ENCODE peak calls at places on chromosomes 2 and 18, in five cellular contexts. B, G, F, U and E are unnamed samples.

GRCh38 chr18:68840554-68841263 is 42.8 kb downstream of the CCDC102B start:
- DNase-seq in U (no peak), F (peak), B (peak), G (no peak), E (no peak)

GRCh38 chr18:34647251-34647650 is 62.8 kb upstream of the DTNA start:
- DNase-seq in U (no peak), B (no peak), F (peak), G (no peak), E (no peak)

GRCh38 chr18:59376351-59376935 is 17.4 kb upstream of the LMAN1 start:
- DNase-seq in F (no peak), B (no peak), U (peak), G (no peak), E (no peak)

GRCh38 chr18:75100832-75101630 is 107.9 kb downstream of the PTGR3 start:
- DNase-seq in U (no peak), B (no peak), G (no peak), F (no peak), E (no peak)

GRCh38 chr18:22952525-22952924 is 19.4 kb downstream of the RBBP8 start:
- DNase-seq in F (no peak), U (no peak), B (no peak), G (no peak), E (no peak)

GRCh38 chr2:27184115-27184514 is 27.7 kb upstream of the ATRAID start:
- DNase-seq in B (no peak), F (no peak), G (no peak), U (no peak), E (no peak)

GRCh38 chr2:237097326-237097910 is 11.7 kb downstream of the COPS8 start:
- DNase-seq in B (no peak), U (no peak), F (no peak), G (no peak), E (no peak)

GRCh38 chr2:41886757-41887156 is 161.1 kb upstream of the PKDCC start:
- DNase-seq in F (peak), G (no peak), U (no peak), B (no peak), E (no peak)

GRCh38 chr2:109018452-109018851 is 29.4 kb upstream of the EDAR start:
- DNase-seq in G (no peak), U (no peak), B (no peak), F (no peak), E (no peak)

GRCh38 chr2:234930397-234930796 is 21.4 kb upstream of the SH3BP4 start:
- DNase-seq in U (no peak), G (no peak), B (no peak), F (no peak), E (no peak)

GRCh38 chr2:126881591-126881990 is 17.1 kb upstream of the TEX51 start:
- DNase-seq in G (no peak), B (no peak), U (no peak), F (no peak), E (no peak)